ENCODE peak calls at places on chromosome 1, in five cellular contexts. Y, Q, R, J and M are unnamed samples. For H3K4me1, the result is how much of the 10 kb centered on the place peaks cover.

GRCh38 chr1:8651236-8651890 is 166.1 kb downstream of the RERE start:
- DNase-seq in Y (no peak), Q (no peak), R (no peak), J (no peak), M (no peak)

GRCh38 chr1:56911098-56911497 is 54.7 kb downstream of the C8B start:
- DNase-seq in Y (no peak), Q (peak), R (no peak), J (no peak), M (no peak)

GRCh38 chr1:156645058-156645457 is 3.1 kb downstream of the BCAN start:
- DNase-seq in Y (no peak), Q (no peak), R (no peak), J (no peak), M (no peak)

GRCh38 chr1:19654386-19654785 is 10.3 kb downstream of the NBL1 start:
- DNase-seq in Y (no peak), Q (peak), R (no peak), J (no peak), M (no peak)

GRCh38 chr1:237031480-237031879 is 10.5 kb upstream of the RYR2 start:
- DNase-seq in Y (no peak), Q (no peak), R (no peak), J (no peak), M (no peak)

GRCh38 chr1:236760480-236760879 is 34.6 kb upstream of the MTR start:
- DNase-seq in Y (no peak), Q (no peak), R (no peak), J (no peak), M (no peak)

GRCh38 chr1:244735854-244736561 is 83.1 kb downstream of the DESI2 start:
- DNase-seq in Y (no peak), Q (no peak), R (no peak), J (no peak), M (no peak)

GRCh38 chr1:215710340-215710971 is 143.4 kb downstream of the KCTD3 start:
- DNase-seq in Y (peak), Q (peak), R (no peak), J (peak), M (no peak)

GRCh38 chr1:40851643-40852042 is 10.5 kb downstream of the CITED4 start:
- DNase-seq in Y (no peak), Q (no peak), R (no peak), J (no peak), M (no peak)

GRCh38 chr1:40848530-40849189 is 13.5 kb downstream of the CITED4 start:
- DNase-seq in Y (peak), Q (peak), R (peak), J (peak), M (peak)

GRCh38 chr1:40847023-40847740 is 15.0 kb downstream of the CITED4 start:
- DNase-seq in Y (no peak), Q (no peak), R (no peak), J (no peak), M (no peak)

GRCh38 chr1:40853113-40853999 is 8.8 kb downstream of the CITED4 start:
- DNase-seq in Y (no peak), Q (no peak), R (no peak), J (no peak), M (no peak)

DNA sequence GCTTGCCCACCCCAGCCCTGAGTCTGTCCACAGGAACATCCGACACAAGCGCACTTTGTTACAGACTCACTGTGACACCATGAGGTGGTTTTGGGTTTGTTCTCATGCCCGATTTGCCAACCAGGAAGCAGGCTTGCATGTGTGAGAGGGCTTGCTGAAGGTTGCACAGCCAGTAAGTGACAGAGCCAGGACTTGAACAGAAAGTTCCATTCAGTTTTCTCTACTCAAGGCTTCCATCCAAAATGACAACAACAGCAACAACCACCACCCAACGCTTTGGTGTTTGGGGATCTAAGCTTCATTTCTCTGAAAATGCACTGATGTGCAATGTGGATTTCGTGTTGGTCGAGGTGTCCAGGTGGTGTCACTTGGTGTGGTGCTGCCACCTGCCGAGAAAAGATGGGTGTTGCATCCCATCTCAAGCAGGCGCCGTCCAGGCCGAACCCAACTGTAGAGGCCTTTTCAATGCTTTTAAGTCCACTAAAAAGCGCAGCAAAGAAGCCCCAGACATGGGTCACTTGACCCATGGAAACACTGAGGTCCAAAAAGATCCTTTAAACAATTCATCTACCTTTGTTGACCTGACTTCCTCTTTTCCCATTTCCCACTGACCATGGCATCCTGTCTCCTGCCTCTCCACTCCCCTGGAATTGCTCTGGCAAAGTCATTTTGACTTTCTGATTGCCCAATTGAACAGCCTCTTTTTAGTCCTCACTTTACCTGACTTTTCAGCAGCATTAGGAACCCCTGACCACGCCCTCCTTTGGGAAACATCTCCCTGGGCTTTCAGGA is 12.2 kb downstream of the CITED4 start:
- DNase-seq in Y (peak), Q (peak), R (peak), J (peak), M (peak)
- H3K4me1 ChIP-seq in Y (under half), Q (under half), R (under half), J (under half), M (under half)

DNA sequence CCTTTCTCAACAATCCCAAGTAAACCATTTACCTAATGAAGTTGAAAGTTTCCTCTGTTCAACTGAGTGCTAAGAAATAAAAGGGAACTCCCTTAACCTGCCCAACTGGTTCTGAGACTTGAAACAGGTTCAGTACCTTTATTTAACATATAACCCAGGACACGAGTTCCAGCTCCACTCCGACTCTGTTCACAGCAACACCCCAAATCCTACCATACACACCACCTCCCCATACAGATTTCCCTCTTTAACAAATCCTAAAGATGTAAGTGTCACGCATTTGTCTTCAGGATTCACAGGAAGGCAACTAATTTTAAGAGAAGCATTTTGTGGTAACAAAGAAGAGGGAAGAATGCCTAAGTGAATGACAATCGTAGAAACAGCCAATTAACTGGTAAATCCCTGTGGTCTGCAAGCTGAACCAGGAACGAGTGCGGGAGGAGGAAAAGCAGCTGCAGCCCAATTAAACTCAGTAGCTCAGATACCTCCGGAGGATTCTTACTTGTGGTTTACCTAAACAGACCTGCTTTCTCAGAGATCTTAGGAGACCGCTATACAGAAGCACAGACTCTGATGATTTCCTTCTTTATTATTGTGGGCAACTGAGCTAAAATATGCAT is 134.5 kb upstream of the MAGI3 start:
- DNase-seq in Y (no peak), Q (no peak), R (no peak), J (no peak), M (no peak)
- H3K4me1 ChIP-seq in Y (under half), Q (under half), R (under half), J (under half), M (under half)

DNA sequence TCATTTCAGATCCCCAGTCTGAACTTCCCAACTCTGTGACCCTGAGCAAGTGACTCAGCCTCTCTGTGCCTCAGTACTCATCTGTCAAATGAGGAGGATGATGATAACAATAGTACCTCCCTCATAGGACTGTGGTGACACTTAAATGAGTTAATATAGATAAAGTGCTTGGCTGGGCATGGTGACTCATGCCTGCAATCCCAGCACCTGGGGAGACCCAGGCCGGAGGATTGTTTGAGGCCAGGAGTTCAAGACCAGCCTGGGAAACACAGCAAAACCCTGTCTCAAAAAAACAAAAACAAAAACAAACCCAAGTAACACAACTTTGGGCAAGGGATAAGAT is 4.8 kb upstream of the ECE1 start:
- DNase-seq in Y (peak), Q (peak), R (no peak), J (no peak), M (no peak)
- H3K4me1 ChIP-seq in Y (under half), Q (under half), R (under half), J (under half), M (under half)

DNA sequence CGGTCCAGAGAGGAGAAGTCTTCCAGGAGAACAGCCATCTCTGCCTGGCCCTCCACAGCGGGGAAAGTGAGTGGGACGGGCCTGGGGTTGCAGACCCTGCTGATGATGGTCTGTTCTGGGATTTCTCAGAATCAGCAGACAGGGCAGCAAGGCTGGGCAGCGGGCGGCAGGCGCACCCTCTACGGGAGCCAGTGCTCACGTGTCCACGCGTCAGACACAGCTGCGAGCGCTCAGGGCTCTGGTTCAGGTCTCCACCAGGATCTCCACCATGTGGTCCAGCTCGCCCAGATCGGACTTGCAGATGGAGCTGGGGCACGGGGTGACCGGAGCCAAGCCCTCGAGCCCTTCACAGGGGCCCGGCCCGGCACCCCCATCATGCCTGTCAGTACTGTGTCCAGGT is 5.5 kb downstream of the CLCA4 start:
- DNase-seq in Y (peak), Q (no peak), R (no peak), J (peak), M (no peak)
- H3K4me1 ChIP-seq in Y (under half), Q (under half), R (under half), J (under half), M (under half)

GRCh38 chr1:242828828-242829227 is 304.3 kb upstream of the PLD5 start:
- DNase-seq in Y (no peak), Q (no peak), R (no peak), J (no peak), M (no peak)
- H3K4me1 ChIP-seq in Y (under half), Q (under half), R (under half), J (under half), M (under half)

GRCh38 chr1:42325014-42325402 is 10.0 kb downstream of the FOXJ3 start:
- DNase-seq in Y (no peak), Q (no peak), R (no peak), J (no peak), M (no peak)

GRCh38 chr1:42322577-42322976 is 12.5 kb downstream of the FOXJ3 start:
- DNase-seq in Y (no peak), Q (peak), R (no peak), J (no peak), M (no peak)

GRCh38 chr1:42321731-42322130 is 13.3 kb downstream of the FOXJ3 start:
- DNase-seq in Y (no peak), Q (no peak), R (no peak), J (no peak), M (no peak)

GRCh38 chr1:42324398-42325013 is 10.5 kb downstream of the FOXJ3 start:
- DNase-seq in Y (no peak), Q (no peak), R (no peak), J (no peak), M (no peak)

GRCh38 chr1:42323551-42323950 is 11.5 kb downstream of the FOXJ3 start:
- DNase-seq in Y (no peak), Q (no peak), R (no peak), J (no peak), M (no peak)
- H3K4me1 ChIP-seq in Y (under half), Q (under half), R (under half), J (under half), M (under half)

GRCh38 chr1:111192643-111193519 is 7.6 kb downstream of the DENND2D start:
- DNase-seq in Y (no peak), Q (peak), R (no peak), J (no peak), M (no peak)

GRCh38 chr1:111193712-111194480 is 6.5 kb downstream of the DENND2D start:
- DNase-seq in Y (no peak), Q (no peak), R (no peak), J (no peak), M (no peak)

GRCh38 chr1:111197598-111198289 is 2.7 kb downstream of the DENND2D start:
- DNase-seq in Y (peak), Q (peak), R (no peak), J (no peak), M (no peak)

GRCh38 chr1:111196213-111196612 is 4.2 kb downstream of the DENND2D start:
- DNase-seq in Y (no peak), Q (no peak), R (no peak), J (no peak), M (no peak)

GRCh38 chr1:111195002-111195684 is 5.3 kb downstream of the DENND2D start:
- DNase-seq in Y (peak), Q (no peak), R (peak), J (no peak), M (no peak)
- H3K4me1 ChIP-seq in Y (under half), Q (under half), R (under half), J (under half), M (under half)

DNA sequence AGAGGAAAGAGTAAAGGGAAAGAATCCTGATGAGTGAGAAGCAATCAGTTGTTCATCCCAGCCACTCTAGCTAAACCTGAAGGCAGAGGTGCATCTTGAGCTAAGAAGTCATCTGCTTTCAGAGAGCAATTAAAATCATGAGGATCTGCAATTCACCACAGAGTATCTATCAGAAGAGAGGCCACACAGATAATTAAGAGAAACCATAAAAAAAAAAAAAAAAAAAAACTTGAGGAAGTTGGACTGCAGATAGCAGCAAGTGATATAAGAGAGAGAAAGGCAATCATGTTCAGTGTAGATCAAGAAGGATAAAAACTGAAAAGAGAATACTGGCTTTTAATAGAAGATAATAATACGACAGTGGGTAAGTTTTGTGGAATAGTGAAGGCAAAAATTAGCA is 17.7 kb downstream of the FOXJ3 start:
- DNase-seq in Y (no peak), Q (no peak), R (no peak), J (no peak), M (no peak)
- H3K4me1 ChIP-seq in Y (under half), Q (under half), R (under half), J (under half), M (under half)